ENCODE peak calls at places on chromosomes 5 and 9, in eight cellular contexts. W is PC-9, X is GM23248, I is A673, T is K562, P is fibroblast of lung, F is neural progenitor cell, E is mammary epithelial cell. Z is an unnamed sample.

GRCh38 chr9:71904076-71904475 is 6.9 kb downstream of the ABHD17B start:
- DNase-seq in I (no peak), W (no peak), P (no peak), T (no peak), F (no peak), E (no peak), X (no peak), Z (no peak)

GRCh38 chr9:132404228-132404881 is 2.3 kb downstream of the TTF1 start:
- DNase-seq in X (no peak), T (no peak), I (no peak), P (peak; percentile 40), E (no peak), F (no peak), W (no peak), Z (no peak)

GRCh38 chr5:107469064-107469463 is 201.7 kb downstream of the EFNA5 start:
- DNase-seq in X (no peak), F (no peak), W (no peak), E (no peak), I (no peak), P (no peak), T (no peak), Z (no peak)

GRCh38 chr5:39423331-39423751 is 1.4 kb downstream of the DAB2 start:
- DNase-seq in F (peak; percentile 41), W (no peak), X (peak; percentile 59), I (no peak), E (peak; percentile 4), T (peak; percentile 57), P (peak; percentile 56), Z (no peak)

GRCh38 chr9:132622144-132622543 is 39.7 kb downstream of the BARHL1 start:
- DNase-seq in F (no peak), P (peak; percentile 55), I (peak; percentile 27), W (no peak), T (peak; percentile 11), X (peak; percentile 5), E (peak; percentile 28), Z (peak; percentile 38)

GRCh38 chr5:142540774-142541466 is 145.0 kb downstream of the FGF1 start:
- DNase-seq in T (no peak), F (no peak), X (peak; percentile 79), E (no peak), W (no peak), I (peak; percentile 94), P (peak; percentile 36), Z (no peak)

GRCh38 chr9:131980267-131980916 is 99.3 kb downstream of the MED27 start:
- DNase-seq in F (no peak), E (no peak), W (no peak), I (no peak), T (no peak), X (no peak), P (no peak), Z (no peak)

GRCh38 chr9:76330034-76330433 is 64.2 kb downstream of the RFK start:
- DNase-seq in P (no peak), E (no peak), T (no peak), X (no peak), W (no peak), F (no peak), I (no peak), Z (no peak)

GRCh38 chr5:107088907-107089306 is 581.8 kb downstream of the EFNA5 start:
- DNase-seq in W (no peak), E (no peak), I (no peak), P (no peak), T (no peak), X (no peak), F (no peak), Z (no peak)

GRCh38 chr5:142713151-142713706 is 27.3 kb upstream of the FGF1 start:
- DNase-seq in X (peak; percentile 90), P (peak; percentile 70), E (peak; percentile 79), F (peak; percentile 92), W (peak; percentile 90), I (peak; percentile 94), T (peak; percentile 87), Z (peak; percentile 92)

GRCh38 chr9:89870207-89870606 is 265.4 kb downstream of the GADD45G start:
- DNase-seq in E (no peak), T (no peak), W (no peak), X (no peak), P (no peak), F (no peak), I (no peak), Z (no peak)

GRCh38 chr5:88388476-88389170 is 120.0 kb upstream of the TMEM161B start:
- DNase-seq in I (no peak), W (no peak), T (no peak), F (peak; percentile 61), X (no peak), E (no peak), P (no peak), Z (no peak)

GRCh38 chr9:100150209-100150608 is 51.2 kb downstream of the INVS start:
- DNase-seq in T (no peak), I (peak; percentile 27), W (no peak), E (no peak), X (peak; percentile 22), F (no peak), P (peak; percentile 8), Z (no peak)

GRCh38 chr9:124291801-124292396 is 34.1 kb downstream of the NEK6 start:
- DNase-seq in T (no peak), I (peak; percentile 83), W (peak; percentile 27), X (no peak), P (no peak), F (no peak), E (no peak), Z (no peak)

GRCh38 chr9:89853931-89854330 is 249.1 kb downstream of the GADD45G start:
- DNase-seq in I (no peak), T (no peak), W (no peak), E (no peak), F (no peak), P (no peak), X (no peak), Z (no peak)

GRCh38 chr5:43008369-43009158 is 31.6 kb downstream of the ANXA2R start:
- DNase-seq in P (peak; percentile 93), F (peak; percentile 93), T (peak; percentile 98), E (peak; percentile 50), W (peak; percentile 98), X (peak; percentile 88), I (peak; percentile 98), Z (peak; percentile 89)

GRCh38 chr5:3118321-3118720 is 366.8 kb upstream of the IRX2 start:
- DNase-seq in E (no peak), P (no peak), F (peak; percentile 65), I (no peak), T (no peak), W (no peak), X (no peak), Z (no peak)
- H3K4me1 ChIP-seq in E (no peaks in the 10 kb centered on the region), P (no peaks in the 10 kb centered on the region), F (peaks cover 72% of the 10 kb centered on the region), I (no peaks in the 10 kb centered on the region), T (no peaks in the 10 kb centered on the region), W (no peaks in the 10 kb centered on the region), X (no peaks in the 10 kb centered on the region), Z (peaks cover 9% of the 10 kb centered on the region)

GRCh38 chr9:34961574-34962480 is 3.7 kb downstream of the PHF24 start:
- DNase-seq in X (peak; percentile 75), F (no peak), T (no peak), P (peak; percentile 67), E (peak; percentile 87), I (no peak), W (no peak), Z (peak; percentile 62)

GRCh38 chr9:34956648-34957047 is 1.4 kb upstream of the PHF24 start:
- DNase-seq in F (no peak), I (no peak), W (no peak), X (no peak), E (no peak), T (no peak), P (no peak), Z (no peak)

GRCh38 chr9:34954225-34954624 is 3.9 kb upstream of the PHF24 start:
- DNase-seq in X (no peak), W (no peak), F (peak; percentile 86), T (no peak), P (no peak), I (no peak), E (no peak), Z (no peak)

GRCh38 chr9:34958411-34958982 is 412 bp downstream of the PHF24 start:
- DNase-seq in E (no peak), I (no peak), F (no peak), P (no peak), T (no peak), X (no peak), W (no peak), Z (no peak)

GRCh38 chr9:34957492-34958410 is at the start of gene PHF24:
- DNase-seq in F (peak; percentile 78), E (no peak), T (peak; percentile 11), W (no peak), I (peak; percentile 43), P (no peak), X (peak; percentile 62), Z (peak; percentile 70)
- TF ChIP-seq EZH2 in F (peak; percentile 58), E (peak; percentile 64), T (no peak), W (no peak), I (no peak), P (peak; percentile 86), X (peak; percentile 70), Z (no peak)

GRCh38 chr9:113596616-113597320 is 133.2 kb downstream of the RGS3 start:
- DNase-seq in E (no peak), P (no peak), T (no peak), X (no peak), F (no peak), W (no peak), I (no peak), Z (no peak)

GRCh38 chr9:113591899-113592625 is 128.5 kb downstream of the RGS3 start:
- DNase-seq in P (no peak), X (no peak), E (no peak), T (no peak), F (no peak), W (no peak), I (no peak), Z (no peak)

GRCh38 chr9:113593682-113594281 is 130.3 kb downstream of the RGS3 start:
- DNase-seq in I (peak; percentile 97), E (peak; percentile 97), T (peak; percentile 66), W (no peak), P (peak; percentile 98), X (peak; percentile 98), F (peak; percentile 98), Z (peak; percentile 97)

GRCh38 chr9:113592806-113593575 is 129.5 kb downstream of the RGS3 start:
- DNase-seq in E (no peak), T (no peak), W (no peak), X (no peak), I (no peak), F (no peak), P (no peak), Z (no peak)

GRCh38 chr9:113594484-113595299 is 131.2 kb downstream of the RGS3 start:
- DNase-seq in W (no peak), F (no peak), X (peak; percentile 73), P (no peak), E (no peak), T (no peak), I (no peak), Z (no peak)
- H3K4me1 ChIP-seq in W (no peaks in the 10 kb centered on the region), F (peaks cover 35% of the 10 kb centered on the region), X (peaks cover 35% of the 10 kb centered on the region), P (peaks cover 37% of the 10 kb centered on the region), E (peaks cover 12% of the 10 kb centered on the region), T (peaks cover 9% of the 10 kb centered on the region), I (peaks cover 16% of the 10 kb centered on the region), Z (peaks cover 11% of the 10 kb centered on the region)

DNA sequence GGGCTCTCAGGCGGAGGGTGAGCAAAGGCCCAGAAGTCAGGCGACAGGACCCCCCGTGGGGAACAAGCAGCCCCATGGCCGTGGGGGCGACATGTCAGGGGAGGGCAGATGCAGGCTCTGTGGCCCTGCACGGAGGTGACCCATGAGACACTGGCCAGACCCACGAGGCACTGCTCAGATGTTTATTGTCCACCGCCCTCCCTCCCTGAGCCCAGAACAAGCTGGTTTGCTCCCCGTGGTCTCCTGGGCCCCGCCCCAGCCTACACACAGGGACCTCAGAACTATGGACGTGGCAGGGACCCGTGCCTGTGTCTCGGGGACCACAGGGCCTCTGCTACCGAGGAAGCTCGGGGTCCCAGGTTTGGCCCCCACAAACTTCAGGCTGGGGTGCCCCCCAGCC is 1.9 kb downstream of the FUT7 start:
- DNase-seq in W (no peak), I (no peak), T (no peak), X (no peak), E (no peak), F (no peak), P (no peak), Z (no peak)
- TF ChIP-seq EZH2 in W (no peak), I (no peak), T (no peak), X (no peak), E (no peak), F (no peak), P (no peak), Z (no peak)

Z was measured in hepatocyte.